ENCODE peak calls at places on chromosomes 11 and 22, in seven cellular contexts. O, X, J, I, D, T and W are unnamed samples.
A peak's percentile ranks its signal among the peaks of the same experiment; 100 is the strongest.

GRCh38 chr22:37345863-37346514 is 63.7 kb downstream of the CYTH4 start:
- DNase-seq in O (peak; percentile 31), X (no peak), J (no peak), I (peak; percentile 98), D (no peak), T (peak; percentile 0), W (no peak)

GRCh38 chr11:66226111-66226510 is 42.3 kb upstream of the RAB1B start:
- DNase-seq in O (no peak), X (no peak), J (no peak), I (no peak), D (no peak), T (no peak), W (no peak)

GRCh38 chr22:32048069-32048468 is 5.0 kb downstream of the SLC5A1 start:
- DNase-seq in O (peak; percentile 40), X (no peak), J (no peak), I (no peak), D (no peak), T (no peak), W (no peak)

GRCh38 chr11:48077251-48077650 is 96.9 kb downstream of the PTPRJ start:
- DNase-seq in O (no peak), X (no peak), J (no peak), I (peak; percentile 77), D (no peak), T (no peak), W (no peak)

GRCh38 chr11:44734982-44735381 is 8.2 kb downstream of the TSPAN18 start:
- DNase-seq in O (no peak), X (no peak), J (no peak), I (no peak), D (no peak), T (no peak), W (no peak)

GRCh38 chr22:43446037-43446803 is 34.4 kb downstream of the MPPED1 start:
- DNase-seq in O (no peak), X (peak; percentile 7), J (no peak), I (no peak), D (no peak), T (peak; percentile 48), W (no peak)

GRCh38 chr11:62611705-62612365 is 740 bp downstream of the EML3 start:
- DNase-seq in O (peak; percentile 59), X (peak; percentile 45), J (peak; percentile 26), I (peak; percentile 74), D (no peak), T (peak; percentile 52), W (peak; percentile 66)

GRCh38 chr11:74322667-74323066 is 11.2 kb upstream of the P4HA3 start:
- DNase-seq in O (peak; percentile 76), X (no peak), J (no peak), I (peak; percentile 49), D (no peak), T (no peak), W (no peak)

GRCh38 chr22:50691521-50691920 is 18.9 kb downstream of the SHANK3 start:
- DNase-seq in O (peak; percentile 4), X (peak; percentile 33), J (peak; percentile 57), I (no peak), D (peak; percentile 54), T (peak; percentile 62), W (no peak)

GRCh38 chr11:118923721-118924587 is 1.8 kb downstream of the BCL9L start:
- DNase-seq in O (no peak), X (no peak), J (no peak), I (no peak), D (no peak), T (peak; percentile 32), W (no peak)

GRCh38 chr11:134976540-134976939 is 564.5 kb upstream of the B3GAT1 start:
- DNase-seq in O (no peak), X (no peak), J (no peak), I (no peak), D (no peak), T (no peak), W (no peak)

GRCh38 chr11:23473782-23474181 is 613.5 kb upstream of the CCDC179 start:
- DNase-seq in O (no peak), X (no peak), J (no peak), I (peak; percentile 40), D (no peak), T (no peak), W (no peak)

GRCh38 chr11:19951558-19952083 is 208.7 kb downstream of the DBX1 start:
- DNase-seq in O (peak; percentile 10), X (no peak), J (peak; percentile 58), I (peak; percentile 54), D (peak; percentile 69), T (peak; percentile 87), W (peak; percentile 39)

GRCh38 chr11:105179542-105180278 is 40.1 kb upstream of the CARD18 start:
- DNase-seq in O (no peak), X (no peak), J (no peak), I (peak; percentile 13), D (no peak), T (peak; percentile 44), W (no peak)

GRCh38 chr22:25413620-25414019 is 150.9 kb upstream of the GRK3 start:
- DNase-seq in O (no peak), X (peak; percentile 2), J (no peak), I (no peak), D (no peak), T (no peak), W (no peak)

GRCh38 chr11:95695181-95695580 is 94.4 kb downstream of the FAM76B start:
- DNase-seq in O (no peak), X (no peak), J (no peak), I (no peak), D (no peak), T (no peak), W (no peak)

GRCh38 chr11:109150603-109151002 is 271.4 kb upstream of the C11orf87 start:
- DNase-seq in O (no peak), X (no peak), J (no peak), I (no peak), D (no peak), T (no peak), W (no peak)

GRCh38 chr11:68542617-68543016 is 82.1 kb downstream of the PPP6R3 start:
- DNase-seq in O (no peak), X (no peak), J (no peak), I (peak; percentile 95), D (no peak), T (peak; percentile 82), W (no peak)

GRCh38 chr11:110173775-110174644 is 80.8 kb downstream of the ZC3H12C start:
- DNase-seq in O (peak; percentile 57), X (peak; percentile 60), J (peak; percentile 41), I (peak; percentile 79), D (no peak), T (peak; percentile 37), W (peak; percentile 55)

GRCh38 chr22:27537481-27537891 is 264.1 kb downstream of the MN1 start:
- DNase-seq in O (peak; percentile 19), X (no peak), J (no peak), I (no peak), D (no peak), T (no peak), W (no peak)

GRCh38 chr11:75155570-75156422 is 4.9 kb downstream of the SLCO2B1 start:
- DNase-seq in O (no peak), X (no peak), J (no peak), I (no peak), D (no peak), T (no peak), W (no peak)

GRCh38 chr11:27861706-27862430 is 161.6 kb upstream of the BDNF start:
- DNase-seq in O (no peak), X (no peak), J (no peak), I (peak; percentile 95), D (no peak), T (peak; percentile 82), W (no peak)

GRCh38 chr11:27860811-27861210 is 160.6 kb upstream of the BDNF start:
- DNase-seq in O (no peak), X (no peak), J (no peak), I (peak; percentile 10), D (no peak), T (no peak), W (no peak)

GRCh38 chr11:27865105-27865504 is 164.8 kb upstream of the BDNF start:
- DNase-seq in O (no peak), X (no peak), J (no peak), I (no peak), D (no peak), T (no peak), W (no peak)

GRCh38 chr11:27864046-27865025 is 164.1 kb upstream of the BDNF start:
- DNase-seq in O (no peak), X (no peak), J (no peak), I (peak; percentile 54), D (no peak), T (no peak), W (no peak)

GRCh38 chr11:27863637-27864036 is 163.4 kb upstream of the BDNF start:
- DNase-seq in O (no peak), X (no peak), J (no peak), I (no peak), D (no peak), T (no peak), W (no peak)
- TF ChIP-seq CTCF in O (no peak), X (no peak), J (no peak), I (no peak), D (no peak), T (no peak), W (no peak)

GRCh38 chr11:40401132-40401853 is 1058.2 kb downstream of the LRRC4C start:
- DNase-seq in O (no peak), X (no peak), J (no peak), I (no peak), D (no peak), T (no peak), W (no peak)
- TF ChIP-seq CTCF in O (no peak), X (no peak), J (no peak), I (no peak), D (no peak), T (no peak), W (no peak)

DNA sequence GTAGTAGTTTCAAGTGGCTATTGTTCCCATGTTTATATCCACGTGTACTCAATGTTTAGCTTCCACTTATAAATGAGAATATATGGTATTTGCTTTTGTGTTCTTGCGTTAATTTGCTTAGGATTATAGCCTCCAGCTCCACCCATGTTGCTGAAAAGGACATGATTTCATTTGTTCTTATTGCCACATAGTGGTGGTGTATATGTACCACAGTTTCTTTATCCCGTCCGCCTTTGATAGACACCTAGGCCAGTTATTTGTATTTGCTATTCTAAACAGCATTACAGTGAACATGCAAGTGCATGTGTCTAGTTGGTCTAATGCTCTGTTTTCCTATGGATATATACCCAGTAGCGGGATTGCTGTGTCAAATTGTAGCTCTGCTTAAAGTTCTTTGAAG is 6.8 kb downstream of the OR51B2 start:
- DNase-seq in O (no peak), X (no peak), J (no peak), I (no peak), D (no peak), T (no peak), W (no peak)
- TF ChIP-seq CTCF in O (no peak), X (no peak), J (no peak), I (no peak), D (no peak), T (peak; percentile 22), W (no peak)

DNA sequence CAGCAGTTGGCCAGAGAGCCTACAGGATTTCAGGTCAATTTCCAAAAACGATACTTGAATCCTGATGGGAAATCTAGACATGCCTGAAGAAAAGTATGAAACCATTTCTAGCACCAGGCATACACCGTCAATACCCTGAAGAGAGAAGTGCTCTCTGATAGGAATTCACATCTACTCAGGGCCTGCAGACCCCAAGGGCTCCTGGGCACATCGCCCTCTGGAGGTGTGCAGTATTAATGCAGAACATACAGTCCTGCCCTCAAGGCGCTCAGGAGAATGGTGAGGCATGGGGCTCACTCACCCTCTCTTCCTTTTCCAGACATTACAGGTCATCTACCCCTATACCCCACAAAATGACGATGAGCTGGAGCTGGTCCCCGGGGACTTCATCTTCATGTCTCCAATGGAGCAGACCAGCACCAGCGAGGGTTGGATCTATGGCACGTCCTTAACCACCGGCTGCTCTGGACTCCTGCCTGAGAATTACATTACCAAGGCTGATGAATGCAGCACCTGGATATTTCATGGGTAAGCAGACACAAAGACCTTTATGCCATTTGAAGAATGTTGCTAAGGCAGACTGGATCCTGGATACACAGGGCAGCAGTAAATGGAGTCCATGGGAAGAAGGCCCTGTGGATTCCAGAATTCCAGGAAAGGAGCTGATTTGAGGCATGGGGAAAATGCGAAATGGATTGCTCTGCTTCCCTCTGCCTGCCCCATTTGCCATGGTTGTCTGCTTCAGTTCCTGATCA is 49.3 kb upstream of the CRTAM start:
- DNase-seq in O (no peak), X (no peak), J (no peak), I (no peak), D (no peak), T (no peak), W (no peak)
- TF ChIP-seq CTCF in O (no peak), X (no peak), J (peak; percentile 63), I (no peak), D (peak; percentile 24), T (peak; percentile 54), W (no peak)